ENCODE peak calls at places on chromosomes 6 and 20, in ten cellular contexts. B, M, G, K, Z, L, D, Q, U and I are unnamed samples.

GRCh38 chr6:126040826-126041225 is 54.5 kb downstream of the TRMT11 start:
- DNase-seq in Q (peak; percentile 45), Z (peak; percentile 67), G (no peak), K (no peak), D (no peak), M (no peak), U (no peak), L (no peak), B (no peak), I (peak; percentile 67)

GRCh38 chr6:163876391-163876790 is 461.9 kb downstream of the QKI start:
- DNase-seq in B (no peak), Z (no peak), L (no peak), D (no peak), Q (no peak), M (no peak), U (no peak), K (no peak), G (no peak), I (no peak)

GRCh38 chr6:39931607-39932006 is 2.7 kb downstream of the MOCS1 start:
- DNase-seq in U (no peak), K (no peak), M (no peak), Z (no peak), Q (no peak), G (no peak), D (no peak), L (no peak), B (no peak), I (no peak)

GRCh38 chr20:63738687-63739128 is 868 bp upstream of the SLC2A4RG start:
- DNase-seq in M (peak; percentile 77), U (no peak), D (peak; percentile 86), G (no peak), B (peak; percentile 82), Q (no peak), L (peak; percentile 45), K (no peak), Z (no peak), I (no peak)

GRCh38 chr6:139981810-139982550 is 607.5 kb upstream of the CITED2 start:
- DNase-seq in Z (peak; percentile 76), Q (no peak), M (no peak), K (no peak), G (no peak), D (no peak), B (peak; percentile 73), L (peak; percentile 72), U (no peak), I (no peak)

GRCh38 chr6:139531148-139531547 is 156.7 kb upstream of the CITED2 start:
- DNase-seq in D (no peak), G (no peak), L (no peak), Z (peak; percentile 7), M (no peak), B (no peak), U (no peak), K (no peak), Q (no peak), I (peak; percentile 73)

GRCh38 chr6:30325873-30326445 is 768 bp upstream of the TRIM39 start:
- DNase-seq in G (no peak), L (peak; percentile 34), Q (peak; percentile 38), Z (peak; percentile 46), K (peak; percentile 40), B (peak; percentile 91), D (peak; percentile 12), U (peak; percentile 47), M (peak; percentile 40), I (no peak)

GRCh38 chr6:89895273-89895874 is 1.1 kb downstream of the GJA10 start:
- DNase-seq in K (no peak), G (no peak), D (peak; percentile 49), Q (no peak), M (no peak), U (no peak), Z (no peak), L (peak; percentile 58), B (peak; percentile 83), I (peak; percentile 56)

GRCh38 chr6:111610548-111611172 is 5.0 kb upstream of the TRAF3IP2 start:
- DNase-seq in L (no peak), K (no peak), M (no peak), B (no peak), G (no peak), Q (no peak), Z (no peak), U (no peak), D (no peak), I (no peak)

GRCh38 chr6:100880149-100880900 is 804 bp downstream of the ASCC3 start:
- DNase-seq in Q (no peak), B (no peak), M (no peak), K (no peak), G (no peak), U (no peak), L (no peak), Z (no peak), D (no peak), I (no peak)

GRCh38 chr6:72746276-72746675 is 124.4 kb downstream of the KCNQ5 start:
- DNase-seq in B (no peak), K (no peak), L (no peak), Q (no peak), G (no peak), Z (peak; percentile 71), D (no peak), U (no peak), M (no peak), I (peak; percentile 41)

GRCh38 chr6:159212881-159213280 is 43.7 kb downstream of the FNDC1 start:
- DNase-seq in Q (no peak), G (no peak), Z (no peak), K (no peak), U (no peak), L (no peak), M (no peak), B (no peak), D (no peak), I (no peak)

GRCh38 chr6:126605089-126605488 is 265.2 kb downstream of the CENPW start:
- DNase-seq in U (no peak), B (no peak), D (no peak), G (no peak), L (no peak), M (no peak), K (no peak), Z (no peak), Q (no peak), I (no peak)

GRCh38 chr6:134389658-134390057 is 71.7 kb upstream of the SGK1 start:
- DNase-seq in B (no peak), Z (no peak), L (no peak), U (no peak), Q (no peak), M (no peak), D (no peak), K (no peak), G (no peak), I (no peak)

GRCh38 chr20:63273180-63273579 is 567 bp downstream of the ARFGAP1 start:
- DNase-seq in Q (no peak), G (no peak), B (no peak), L (no peak), U (no peak), M (no peak), K (no peak), Z (no peak), D (no peak), I (no peak)

GRCh38 chr6:140441256-140441655 is 1066.8 kb upstream of the CITED2 start:
- DNase-seq in Z (no peak), Q (no peak), D (no peak), K (no peak), B (peak; percentile 54), U (no peak), L (peak; percentile 52), M (peak; percentile 25), G (no peak), I (peak; percentile 76)